ENCODE peak calls at places on chromosomes 6 and 20, in seven cellular contexts. One of them, this sample, is unnamed.

GRCh38 chr6:62640749-62641148 is 354.7 kb upstream of the KHDRBS2 start:
- DNase-seq in fibroblast of lung: no peak
- DNase-seq in Peyer's patch: no peak
- DNase-seq in lower lobe of right lung: no peak
- DNase-seq in ovary: no peak
- DNase-seq in brain microvascular endothelial cell: no peak
- DNase-seq in IMR-90: no peak
- DNase-seq in this sample: no peak

GRCh38 chr6:52177961-52178360 is 8.2 kb upstream of the IL17A start:
- DNase-seq in fibroblast of lung: no peak
- DNase-seq in Peyer's patch: no peak
- DNase-seq in lower lobe of right lung: no peak
- DNase-seq in ovary: no peak
- DNase-seq in brain microvascular endothelial cell: no peak
- DNase-seq in IMR-90: no peak
- DNase-seq in this sample: no peak

GRCh38 chr6:3307436-3307835 is 48.7 kb downstream of the PSMG4 start:
- DNase-seq in fibroblast of lung: no peak
- DNase-seq in Peyer's patch: no peak
- DNase-seq in lower lobe of right lung: no peak
- DNase-seq in ovary: no peak
- DNase-seq in brain microvascular endothelial cell: no peak
- DNase-seq in IMR-90: no peak
- DNase-seq in this sample: no peak

GRCh38 chr6:75326557-75327258 is 42.1 kb upstream of the TMEM30A start:
- DNase-seq in fibroblast of lung: no peak
- DNase-seq in Peyer's patch: no peak
- DNase-seq in lower lobe of right lung: no peak
- DNase-seq in ovary: no peak
- DNase-seq in brain microvascular endothelial cell: no peak
- DNase-seq in IMR-90: peak; percentile 71
- DNase-seq in this sample: no peak

GRCh38 chr6:151291145-151292055 is 51.6 kb downstream of the AKAP12 start:
- DNase-seq in fibroblast of lung: peak; percentile 88
- DNase-seq in Peyer's patch: no peak
- DNase-seq in lower lobe of right lung: no peak
- DNase-seq in ovary: peak; percentile 77
- DNase-seq in brain microvascular endothelial cell: peak; percentile 92
- DNase-seq in IMR-90: peak; percentile 96
- DNase-seq in this sample: no peak

GRCh38 chr6:24949020-24949569 is 13.3 kb upstream of the RIPOR2 start:
- DNase-seq in fibroblast of lung: no peak
- DNase-seq in Peyer's patch: no peak
- DNase-seq in lower lobe of right lung: no peak
- DNase-seq in ovary: no peak
- DNase-seq in brain microvascular endothelial cell: no peak
- DNase-seq in IMR-90: no peak
- DNase-seq in this sample: peak; percentile 96

GRCh38 chr20:46833360-46833759 is 61.3 kb upstream of the EYA2 start:
- DNase-seq in fibroblast of lung: no peak
- DNase-seq in Peyer's patch: no peak
- DNase-seq in lower lobe of right lung: no peak
- DNase-seq in ovary: no peak
- DNase-seq in brain microvascular endothelial cell: no peak
- DNase-seq in IMR-90: peak; percentile 65
- DNase-seq in this sample: no peak

GRCh38 chr6:118748311-118749062 is 97.1 kb upstream of the CEP85L start:
- DNase-seq in fibroblast of lung: peak; percentile 80
- DNase-seq in Peyer's patch: no peak
- DNase-seq in lower lobe of right lung: no peak
- DNase-seq in ovary: peak; percentile 30
- DNase-seq in brain microvascular endothelial cell: no peak
- DNase-seq in IMR-90: peak; percentile 46
- DNase-seq in this sample: no peak

GRCh38 chr6:33592595-33593413 is 12.7 kb upstream of the BAK1 start:
- DNase-seq in fibroblast of lung: peak; percentile 25
- DNase-seq in Peyer's patch: peak; percentile 74
- DNase-seq in lower lobe of right lung: peak; percentile 62
- DNase-seq in ovary: no peak
- DNase-seq in brain microvascular endothelial cell: no peak
- DNase-seq in IMR-90: no peak
- DNase-seq in this sample: no peak

GRCh38 chr6:110178626-110179405 is 654 bp downstream of the WASF1 start:
- DNase-seq in fibroblast of lung: peak; percentile 62
- DNase-seq in Peyer's patch: peak; percentile 60
- DNase-seq in lower lobe of right lung: peak; percentile 59
- DNase-seq in ovary: peak; percentile 56
- DNase-seq in brain microvascular endothelial cell: peak; percentile 49
- DNase-seq in IMR-90: peak; percentile 53
- DNase-seq in this sample: no peak

GRCh38 chr6:146336200-146336599 is 207.4 kb upstream of the RAB32 start:
- DNase-seq in fibroblast of lung: peak; percentile 77
- DNase-seq in Peyer's patch: no peak
- DNase-seq in lower lobe of right lung: no peak
- DNase-seq in ovary: no peak
- DNase-seq in brain microvascular endothelial cell: no peak
- DNase-seq in IMR-90: no peak
- DNase-seq in this sample: no peak

GRCh38 chr20:10939297-10939949 is 265.6 kb upstream of the JAG1 start:
- DNase-seq in fibroblast of lung: peak; percentile 26
- DNase-seq in Peyer's patch: no peak
- DNase-seq in lower lobe of right lung: no peak
- DNase-seq in ovary: no peak
- DNase-seq in brain microvascular endothelial cell: peak; percentile 43
- DNase-seq in IMR-90: peak; percentile 22
- DNase-seq in this sample: no peak

GRCh38 chr6:165272585-165272984 is 36.8 kb downstream of the C6orf118 start:
- DNase-seq in fibroblast of lung: no peak
- DNase-seq in Peyer's patch: no peak
- DNase-seq in lower lobe of right lung: no peak
- DNase-seq in ovary: no peak
- DNase-seq in brain microvascular endothelial cell: no peak
- DNase-seq in IMR-90: no peak
- DNase-seq in this sample: no peak

GRCh38 chr6:48881551-48881950 is 581.5 kb downstream of the MMUT start:
- DNase-seq in fibroblast of lung: no peak
- DNase-seq in Peyer's patch: no peak
- DNase-seq in lower lobe of right lung: no peak
- DNase-seq in ovary: no peak
- DNase-seq in brain microvascular endothelial cell: no peak
- DNase-seq in IMR-90: no peak
- DNase-seq in this sample: no peak

GRCh38 chr6:166737231-166737630 is 110.2 kb upstream of the RPS6KA2 start:
- DNase-seq in fibroblast of lung: peak; percentile 63
- DNase-seq in Peyer's patch: no peak
- DNase-seq in lower lobe of right lung: no peak
- DNase-seq in ovary: no peak
- DNase-seq in brain microvascular endothelial cell: no peak
- DNase-seq in IMR-90: no peak
- DNase-seq in this sample: no peak

GRCh38 chr20:50245561-50246366 is 55.1 kb downstream of the CEBPB start:
- DNase-seq in fibroblast of lung: peak; percentile 69
- DNase-seq in Peyer's patch: no peak
- DNase-seq in lower lobe of right lung: no peak
- DNase-seq in ovary: no peak
- DNase-seq in brain microvascular endothelial cell: no peak
- DNase-seq in IMR-90: peak; percentile 85
- DNase-seq in this sample: no peak

GRCh38 chr6:25889877-25890853 is 16.1 kb upstream of the SLC17A3 start:
- DNase-seq in fibroblast of lung: peak; percentile 9
- DNase-seq in Peyer's patch: no peak
- DNase-seq in lower lobe of right lung: no peak
- DNase-seq in ovary: peak; percentile 29
- DNase-seq in brain microvascular endothelial cell: peak; percentile 32
- DNase-seq in IMR-90: peak; percentile 17
- DNase-seq in this sample: no peak

GRCh38 chr6:83708546-83708969 is 343 bp downstream of the SNAP91 start:
- DNase-seq in fibroblast of lung: peak; percentile 19
- DNase-seq in Peyer's patch: no peak
- DNase-seq in lower lobe of right lung: peak; percentile 28
- DNase-seq in ovary: no peak
- DNase-seq in brain microvascular endothelial cell: no peak
- DNase-seq in IMR-90: no peak
- DNase-seq in this sample: no peak

GRCh38 chr6:3749390-3749978 is 2.0 kb downstream of the PXDC1 start:
- DNase-seq in fibroblast of lung: no peak
- DNase-seq in Peyer's patch: peak; percentile 77
- DNase-seq in lower lobe of right lung: peak; percentile 78
- DNase-seq in ovary: no peak
- DNase-seq in brain microvascular endothelial cell: no peak
- DNase-seq in IMR-90: no peak
- DNase-seq in this sample: no peak

GRCh38 chr20:47927385-47927851 is 142.1 kb upstream of the SULF2 start:
- DNase-seq in fibroblast of lung: peak; percentile 69
- DNase-seq in Peyer's patch: no peak
- DNase-seq in lower lobe of right lung: no peak
- DNase-seq in ovary: no peak
- DNase-seq in brain microvascular endothelial cell: no peak
- DNase-seq in IMR-90: peak; percentile 21
- DNase-seq in this sample: no peak

GRCh38 chr6:31529329-31530150 is 778 bp downstream of the MCCD1 start:
- DNase-seq in fibroblast of lung: no peak
- DNase-seq in Peyer's patch: no peak
- DNase-seq in lower lobe of right lung: no peak
- DNase-seq in ovary: no peak
- DNase-seq in brain microvascular endothelial cell: no peak
- DNase-seq in IMR-90: no peak
- DNase-seq in this sample: no peak

GRCh38 chr20:15099130-15099529 is 761.7 kb upstream of the FLRT3 start:
- DNase-seq in fibroblast of lung: no peak
- DNase-seq in Peyer's patch: no peak
- DNase-seq in lower lobe of right lung: no peak
- DNase-seq in ovary: no peak
- DNase-seq in brain microvascular endothelial cell: no peak
- DNase-seq in IMR-90: no peak
- DNase-seq in this sample: no peak

GRCh38 chr20:15098351-15098750 is 760.9 kb upstream of the FLRT3 start:
- DNase-seq in fibroblast of lung: peak; percentile 2
- DNase-seq in Peyer's patch: no peak
- DNase-seq in lower lobe of right lung: no peak
- DNase-seq in ovary: no peak
- DNase-seq in brain microvascular endothelial cell: no peak
- DNase-seq in IMR-90: no peak
- DNase-seq in this sample: no peak

DNA sequence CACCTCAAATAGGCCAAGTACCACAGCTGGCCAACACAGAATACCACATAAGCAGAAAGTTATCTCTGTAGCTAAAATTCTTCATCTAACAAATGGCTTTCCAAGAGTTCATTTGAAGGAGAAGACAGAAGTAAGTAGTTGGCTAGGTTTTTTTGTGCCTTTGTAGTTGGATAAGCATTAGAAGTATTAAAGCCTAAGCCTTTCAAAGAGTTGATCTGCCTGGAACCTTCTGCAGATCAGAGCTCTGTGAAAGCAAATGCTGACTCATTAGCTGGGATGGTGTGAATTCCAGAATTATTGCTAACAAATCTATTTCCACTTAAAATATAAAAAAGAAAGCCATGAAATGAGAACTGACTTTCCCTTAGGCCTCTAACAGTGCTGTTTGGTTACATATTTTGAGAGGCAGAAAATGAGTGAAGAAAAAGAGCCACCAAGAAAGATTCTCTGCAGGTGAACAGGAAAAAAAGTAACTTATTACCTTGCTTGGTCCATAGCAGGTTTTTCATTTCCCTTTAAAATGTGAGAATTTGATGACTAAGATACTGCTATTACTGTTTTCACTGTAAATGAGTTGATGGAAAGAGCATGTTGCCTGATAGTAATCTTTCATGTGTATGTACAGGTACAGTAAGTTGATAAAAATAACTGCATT is 763.2 kb upstream of the FLRT3 start:
- DNase-seq in fibroblast of lung: peak; percentile 8
- DNase-seq in Peyer's patch: no peak
- DNase-seq in lower lobe of right lung: no peak
- DNase-seq in ovary: no peak
- DNase-seq in brain microvascular endothelial cell: peak; percentile 58
- DNase-seq in IMR-90: no peak
- DNase-seq in this sample: no peak
- H3K4me3 ChIP-seq in fibroblast of lung: no peak overlapping the region
- H3K4me3 ChIP-seq in Peyer's patch: no peak overlapping the region
- H3K4me3 ChIP-seq in lower lobe of right lung: no peak overlapping the region
- H3K4me3 ChIP-seq in ovary: no peak overlapping the region
- H3K4me3 ChIP-seq in brain microvascular endothelial cell: no peak overlapping the region
- H3K4me3 ChIP-seq in IMR-90: no peak overlapping the region
- H3K4me3 ChIP-seq in this sample: no peak overlapping the region

GRCh38 chr20:33899106-33899505 is 88.0 kb downstream of the CHMP4B start:
- DNase-seq in fibroblast of lung: no peak
- DNase-seq in Peyer's patch: no peak
- DNase-seq in lower lobe of right lung: no peak
- DNase-seq in ovary: no peak
- DNase-seq in brain microvascular endothelial cell: no peak
- DNase-seq in IMR-90: no peak
- DNase-seq in this sample: no peak

GRCh38 chr20:33900515-33901131 is 89.5 kb downstream of the CHMP4B start:
- DNase-seq in fibroblast of lung: no peak
- DNase-seq in Peyer's patch: no peak
- DNase-seq in lower lobe of right lung: no peak
- DNase-seq in ovary: no peak
- DNase-seq in brain microvascular endothelial cell: no peak
- DNase-seq in IMR-90: no peak
- DNase-seq in this sample: no peak

GRCh38 chr20:33896509-33896908 is 85.4 kb downstream of the CHMP4B start:
- DNase-seq in fibroblast of lung: peak; percentile 72
- DNase-seq in Peyer's patch: no peak
- DNase-seq in lower lobe of right lung: no peak
- DNase-seq in ovary: no peak
- DNase-seq in brain microvascular endothelial cell: peak; percentile 42
- DNase-seq in IMR-90: peak; percentile 70
- DNase-seq in this sample: no peak

GRCh38 chr20:33894798-33895197 is 83.7 kb downstream of the CHMP4B start:
- DNase-seq in fibroblast of lung: peak; percentile 62
- DNase-seq in Peyer's patch: no peak
- DNase-seq in lower lobe of right lung: no peak
- DNase-seq in ovary: no peak
- DNase-seq in brain microvascular endothelial cell: no peak
- DNase-seq in IMR-90: no peak
- DNase-seq in this sample: no peak

GRCh38 chr20:33897313-33897912 is 86.3 kb downstream of the CHMP4B start:
- DNase-seq in fibroblast of lung: no peak
- DNase-seq in Peyer's patch: no peak
- DNase-seq in lower lobe of right lung: no peak
- DNase-seq in ovary: no peak
- DNase-seq in brain microvascular endothelial cell: no peak
- DNase-seq in IMR-90: no peak
- DNase-seq in this sample: no peak
- TF ChIP-seq CTCF in fibroblast of lung: no peak
- TF ChIP-seq CTCF in Peyer's patch: peak; percentile 28
- TF ChIP-seq CTCF in lower lobe of right lung: peak; percentile 24
- TF ChIP-seq CTCF in ovary: no peak
- TF ChIP-seq CTCF in brain microvascular endothelial cell: no peak
- TF ChIP-seq CTCF in IMR-90: no peak
- TF ChIP-seq CTCF in this sample: peak; percentile 15

GRCh38 chr20:62624325-62624690 is 18.0 kb upstream of the SLCO4A1 start:
- DNase-seq in fibroblast of lung: no peak
- DNase-seq in Peyer's patch: peak; percentile 81
- DNase-seq in lower lobe of right lung: no peak
- DNase-seq in ovary: no peak
- DNase-seq in brain microvascular endothelial cell: no peak
- DNase-seq in IMR-90: no peak
- DNase-seq in this sample: no peak
- H3K4me3 ChIP-seq in fibroblast of lung: no peak overlapping the region
- H3K4me3 ChIP-seq in Peyer's patch: peak overlapping the region; percentile 40
- H3K4me3 ChIP-seq in lower lobe of right lung: peak overlapping the region; percentile 16
- H3K4me3 ChIP-seq in ovary: no peak overlapping the region
- H3K4me3 ChIP-seq in brain microvascular endothelial cell: no peak overlapping the region
- H3K4me3 ChIP-seq in IMR-90: no peak overlapping the region
- H3K4me3 ChIP-seq in this sample: peak overlapping the region; percentile 10

GRCh38 chr20:38173237-38174156 is 8.4 kb upstream of the TGM2 start:
- DNase-seq in fibroblast of lung: peak; percentile 95
- DNase-seq in Peyer's patch: peak; percentile 51
- DNase-seq in lower lobe of right lung: no peak
- DNase-seq in ovary: peak; percentile 34
- DNase-seq in brain microvascular endothelial cell: peak; percentile 94
- DNase-seq in IMR-90: peak; percentile 92
- DNase-seq in this sample: no peak
- TF ChIP-seq CTCF in fibroblast of lung: peak; percentile 7
- TF ChIP-seq CTCF in Peyer's patch: no peak
- TF ChIP-seq CTCF in lower lobe of right lung: no peak
- TF ChIP-seq CTCF in ovary: no peak
- TF ChIP-seq CTCF in brain microvascular endothelial cell: peak; percentile 23
- TF ChIP-seq CTCF in IMR-90: peak; percentile 15
- TF ChIP-seq CTCF in this sample: no peak